ENCODE peak calls at places on chromosomes 2 and 18, in ten cellular contexts. One of them, this sample, is unnamed. For H3K4me1, the result is how much of the 10 kb centered on the place peaks cover.

GRCh38 chr2:57673983-57674382 is 372.6 kb upstream of the VRK2 start:
- DNase-seq in ovary: no peak
- DNase-seq in uterus: no peak
- DNase-seq in lung: no peak
- DNase-seq in OCI-LY7: no peak
- DNase-seq in right lobe of liver: no peak
- DNase-seq in left ventricle myocardium inferior: no peak
- DNase-seq in endothelial cell of umbilical vein: no peak
- DNase-seq in heart right ventricle: no peak
- DNase-seq in PC-9: no peak
- DNase-seq in this sample: no peak

GRCh38 chr2:189304360-189304759 is 124.8 kb upstream of the COL5A2 start:
- DNase-seq in ovary: no peak
- DNase-seq in uterus: no peak
- DNase-seq in lung: no peak
- DNase-seq in OCI-LY7: peak
- DNase-seq in right lobe of liver: no peak
- DNase-seq in left ventricle myocardium inferior: no peak
- DNase-seq in endothelial cell of umbilical vein: no peak
- DNase-seq in heart right ventricle: no peak
- DNase-seq in PC-9: no peak
- DNase-seq in this sample: no peak

GRCh38 chr2:32418777-32419176 is 62.0 kb downstream of the BIRC6 start:
- DNase-seq in ovary: no peak
- DNase-seq in uterus: no peak
- DNase-seq in lung: no peak
- DNase-seq in OCI-LY7: no peak
- DNase-seq in right lobe of liver: no peak
- DNase-seq in left ventricle myocardium inferior: no peak
- DNase-seq in endothelial cell of umbilical vein: peak
- DNase-seq in heart right ventricle: no peak
- DNase-seq in PC-9: peak
- DNase-seq in this sample: no peak

GRCh38 chr18:55934801-55935200 is 346.8 kb upstream of the TCF4 start:
- DNase-seq in ovary: no peak
- DNase-seq in uterus: no peak
- DNase-seq in lung: no peak
- DNase-seq in OCI-LY7: no peak
- DNase-seq in right lobe of liver: no peak
- DNase-seq in left ventricle myocardium inferior: no peak
- DNase-seq in endothelial cell of umbilical vein: no peak
- DNase-seq in heart right ventricle: no peak
- DNase-seq in PC-9: no peak
- DNase-seq in this sample: no peak

GRCh38 chr18:77811510-77811909 is 561.9 kb downstream of the GALR1 start:
- DNase-seq in ovary: no peak
- DNase-seq in uterus: no peak
- DNase-seq in lung: no peak
- DNase-seq in OCI-LY7: no peak
- DNase-seq in right lobe of liver: peak
- DNase-seq in left ventricle myocardium inferior: no peak
- DNase-seq in endothelial cell of umbilical vein: no peak
- DNase-seq in heart right ventricle: no peak
- DNase-seq in PC-9: no peak
- DNase-seq in this sample: no peak

GRCh38 chr2:220036431-220036830 is 409.0 kb downstream of the SLC4A3 start:
- DNase-seq in ovary: no peak
- DNase-seq in uterus: no peak
- DNase-seq in lung: no peak
- DNase-seq in OCI-LY7: no peak
- DNase-seq in right lobe of liver: no peak
- DNase-seq in left ventricle myocardium inferior: no peak
- DNase-seq in endothelial cell of umbilical vein: no peak
- DNase-seq in heart right ventricle: no peak
- DNase-seq in PC-9: no peak
- DNase-seq in this sample: no peak

GRCh38 chr2:28691774-28692281 is 59.8 kb upstream of the PPP1CB start:
- DNase-seq in ovary: no peak
- DNase-seq in uterus: peak
- DNase-seq in lung: no peak
- DNase-seq in OCI-LY7: no peak
- DNase-seq in right lobe of liver: peak
- DNase-seq in left ventricle myocardium inferior: peak
- DNase-seq in endothelial cell of umbilical vein: peak
- DNase-seq in heart right ventricle: peak
- DNase-seq in PC-9: peak
- DNase-seq in this sample: peak

GRCh38 chr2:112920923-112921532 is 10.1 kb downstream of the IL37 start:
- DNase-seq in ovary: no peak
- DNase-seq in uterus: no peak
- DNase-seq in lung: no peak
- DNase-seq in OCI-LY7: no peak
- DNase-seq in right lobe of liver: no peak
- DNase-seq in left ventricle myocardium inferior: no peak
- DNase-seq in endothelial cell of umbilical vein: no peak
- DNase-seq in heart right ventricle: no peak
- DNase-seq in PC-9: peak
- DNase-seq in this sample: no peak

GRCh38 chr2:33340265-33340664 is 136.2 kb upstream of the RASGRP3 start:
- DNase-seq in ovary: peak
- DNase-seq in uterus: peak
- DNase-seq in lung: peak
- DNase-seq in OCI-LY7: no peak
- DNase-seq in right lobe of liver: peak
- DNase-seq in left ventricle myocardium inferior: peak
- DNase-seq in endothelial cell of umbilical vein: peak
- DNase-seq in heart right ventricle: peak
- DNase-seq in PC-9: no peak
- DNase-seq in this sample: peak

GRCh38 chr2:173583196-173583595 is 228.5 kb downstream of the CDCA7 start:
- DNase-seq in ovary: no peak
- DNase-seq in uterus: no peak
- DNase-seq in lung: no peak
- DNase-seq in OCI-LY7: no peak
- DNase-seq in right lobe of liver: peak
- DNase-seq in left ventricle myocardium inferior: no peak
- DNase-seq in endothelial cell of umbilical vein: no peak
- DNase-seq in heart right ventricle: no peak
- DNase-seq in PC-9: no peak
- DNase-seq in this sample: no peak

DNA sequence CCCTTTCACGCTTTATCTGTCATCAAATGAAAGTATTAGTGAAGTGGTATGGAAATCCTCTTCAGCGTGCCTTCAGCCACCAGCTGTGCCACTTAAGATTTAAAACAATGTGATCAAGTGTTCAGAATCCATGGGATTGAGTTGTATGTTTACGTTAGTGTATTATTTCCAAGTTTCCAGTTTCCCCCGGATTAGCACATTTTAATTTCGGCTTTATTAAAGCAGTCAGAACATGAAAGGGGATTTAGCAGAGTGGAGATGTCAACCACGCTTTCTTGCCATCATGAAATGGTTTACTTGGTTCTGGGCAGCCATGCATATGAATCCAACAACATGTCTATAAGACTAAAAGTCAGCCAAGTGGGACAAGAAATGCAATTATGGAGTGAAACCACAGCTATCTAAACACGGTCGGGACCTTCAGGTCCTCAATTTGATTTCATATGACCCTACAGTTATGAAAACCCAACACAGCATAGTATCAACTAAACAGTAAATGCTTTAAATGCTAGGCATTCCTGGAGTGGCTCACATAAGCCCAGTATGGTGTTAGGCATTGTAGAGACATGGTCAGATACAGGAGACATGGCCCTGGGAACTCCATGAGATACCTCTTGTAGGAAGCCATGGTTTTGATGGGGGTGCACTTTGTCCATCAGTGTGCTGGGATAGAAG is 224.9 kb upstream of the EPAS1 start:
- DNase-seq in ovary: no peak
- DNase-seq in uterus: no peak
- DNase-seq in lung: no peak
- DNase-seq in OCI-LY7: no peak
- DNase-seq in right lobe of liver: no peak
- DNase-seq in left ventricle myocardium inferior: no peak
- DNase-seq in endothelial cell of umbilical vein: no peak
- DNase-seq in heart right ventricle: no peak
- DNase-seq in PC-9: peak
- DNase-seq in this sample: no peak
- H3K4me1 ChIP-seq in ovary: under half
- H3K4me1 ChIP-seq in uterus: under half
- H3K4me1 ChIP-seq in lung: under half
- H3K4me1 ChIP-seq in OCI-LY7: under half
- H3K4me1 ChIP-seq in right lobe of liver: under half
- H3K4me1 ChIP-seq in left ventricle myocardium inferior: under half
- H3K4me1 ChIP-seq in endothelial cell of umbilical vein: half or more
- H3K4me1 ChIP-seq in heart right ventricle: under half
- H3K4me1 ChIP-seq in PC-9: half or more
- H3K4me1 ChIP-seq in this sample: under half

GRCh38 chr2:172439911-172440310 is 12.5 kb downstream of the ITGA6 start:
- DNase-seq in ovary: no peak
- DNase-seq in uterus: no peak
- DNase-seq in lung: no peak
- DNase-seq in OCI-LY7: no peak
- DNase-seq in right lobe of liver: no peak
- DNase-seq in left ventricle myocardium inferior: no peak
- DNase-seq in endothelial cell of umbilical vein: no peak
- DNase-seq in heart right ventricle: no peak
- DNase-seq in PC-9: no peak
- DNase-seq in this sample: no peak

GRCh38 chr2:172438741-172439508 is 11.5 kb downstream of the ITGA6 start:
- DNase-seq in ovary: no peak
- DNase-seq in uterus: no peak
- DNase-seq in lung: no peak
- DNase-seq in OCI-LY7: no peak
- DNase-seq in right lobe of liver: no peak
- DNase-seq in left ventricle myocardium inferior: no peak
- DNase-seq in endothelial cell of umbilical vein: peak
- DNase-seq in heart right ventricle: peak
- DNase-seq in PC-9: peak
- DNase-seq in this sample: no peak

GRCh38 chr2:172438064-172438421 is 10.7 kb downstream of the ITGA6 start:
- DNase-seq in ovary: no peak
- DNase-seq in uterus: no peak
- DNase-seq in lung: no peak
- DNase-seq in OCI-LY7: no peak
- DNase-seq in right lobe of liver: no peak
- DNase-seq in left ventricle myocardium inferior: no peak
- DNase-seq in endothelial cell of umbilical vein: no peak
- DNase-seq in heart right ventricle: no peak
- DNase-seq in PC-9: peak
- DNase-seq in this sample: no peak

GRCh38 chr2:172440795-172441194 is 13.4 kb downstream of the ITGA6 start:
- DNase-seq in ovary: no peak
- DNase-seq in uterus: no peak
- DNase-seq in lung: no peak
- DNase-seq in OCI-LY7: no peak
- DNase-seq in right lobe of liver: no peak
- DNase-seq in left ventricle myocardium inferior: no peak
- DNase-seq in endothelial cell of umbilical vein: peak
- DNase-seq in heart right ventricle: no peak
- DNase-seq in PC-9: peak
- DNase-seq in this sample: no peak

GRCh38 chr2:172439509-172439860 is 12.1 kb downstream of the ITGA6 start:
- DNase-seq in ovary: no peak
- DNase-seq in uterus: no peak
- DNase-seq in lung: no peak
- DNase-seq in OCI-LY7: no peak
- DNase-seq in right lobe of liver: no peak
- DNase-seq in left ventricle myocardium inferior: no peak
- DNase-seq in endothelial cell of umbilical vein: no peak
- DNase-seq in heart right ventricle: no peak
- DNase-seq in PC-9: no peak
- DNase-seq in this sample: no peak
- H3K27ac ChIP-seq in ovary: no peak
- H3K27ac ChIP-seq in uterus: no peak
- H3K27ac ChIP-seq in lung: peak
- H3K27ac ChIP-seq in OCI-LY7: no peak
- H3K27ac ChIP-seq in right lobe of liver: no peak
- H3K27ac ChIP-seq in left ventricle myocardium inferior: peak
- H3K27ac ChIP-seq in endothelial cell of umbilical vein: peak
- H3K27ac ChIP-seq in heart right ventricle: no peak
- H3K27ac ChIP-seq in PC-9: peak
- H3K27ac ChIP-seq in this sample: no peak

GRCh38 chr2:85768713-85769112 is 14.9 kb downstream of the ATOH8 start:
- DNase-seq in ovary: peak
- DNase-seq in uterus: peak
- DNase-seq in lung: no peak
- DNase-seq in OCI-LY7: no peak
- DNase-seq in right lobe of liver: no peak
- DNase-seq in left ventricle myocardium inferior: peak
- DNase-seq in endothelial cell of umbilical vein: peak
- DNase-seq in heart right ventricle: peak
- DNase-seq in PC-9: no peak
- DNase-seq in this sample: peak

GRCh38 chr2:85770369-85770768 is 16.6 kb downstream of the ATOH8 start:
- DNase-seq in ovary: no peak
- DNase-seq in uterus: no peak
- DNase-seq in lung: no peak
- DNase-seq in OCI-LY7: no peak
- DNase-seq in right lobe of liver: no peak
- DNase-seq in left ventricle myocardium inferior: no peak
- DNase-seq in endothelial cell of umbilical vein: no peak
- DNase-seq in heart right ventricle: no peak
- DNase-seq in PC-9: no peak
- DNase-seq in this sample: no peak

GRCh38 chr2:85767803-85768665 is 14.2 kb downstream of the ATOH8 start:
- DNase-seq in ovary: no peak
- DNase-seq in uterus: no peak
- DNase-seq in lung: no peak
- DNase-seq in OCI-LY7: no peak
- DNase-seq in right lobe of liver: no peak
- DNase-seq in left ventricle myocardium inferior: no peak
- DNase-seq in endothelial cell of umbilical vein: no peak
- DNase-seq in heart right ventricle: no peak
- DNase-seq in PC-9: no peak
- DNase-seq in this sample: no peak

GRCh38 chr2:85769987-85770362 is 16.2 kb downstream of the ATOH8 start:
- DNase-seq in ovary: no peak
- DNase-seq in uterus: no peak
- DNase-seq in lung: no peak
- DNase-seq in OCI-LY7: no peak
- DNase-seq in right lobe of liver: no peak
- DNase-seq in left ventricle myocardium inferior: no peak
- DNase-seq in endothelial cell of umbilical vein: no peak
- DNase-seq in heart right ventricle: no peak
- DNase-seq in PC-9: no peak
- DNase-seq in this sample: no peak

GRCh38 chr2:85769236-85769986 is 15.6 kb downstream of the ATOH8 start:
- DNase-seq in ovary: no peak
- DNase-seq in uterus: no peak
- DNase-seq in lung: no peak
- DNase-seq in OCI-LY7: peak
- DNase-seq in right lobe of liver: no peak
- DNase-seq in left ventricle myocardium inferior: no peak
- DNase-seq in endothelial cell of umbilical vein: no peak
- DNase-seq in heart right ventricle: no peak
- DNase-seq in PC-9: no peak
- DNase-seq in this sample: no peak
- TF ChIP-seq CTCF in ovary: no peak
- TF ChIP-seq CTCF in uterus: no peak
- TF ChIP-seq CTCF in lung: no peak
- TF ChIP-seq CTCF in OCI-LY7: peak
- TF ChIP-seq CTCF in right lobe of liver: no peak
- TF ChIP-seq CTCF in left ventricle myocardium inferior: peak
- TF ChIP-seq CTCF in endothelial cell of umbilical vein: peak
- TF ChIP-seq CTCF in heart right ventricle: no peak
- TF ChIP-seq CTCF in PC-9: peak
- TF ChIP-seq CTCF in this sample: no peak

GRCh38 chr2:54226224-54226623 is 29.8 kb downstream of the TSPYL6 start:
- DNase-seq in ovary: no peak
- DNase-seq in uterus: no peak
- DNase-seq in lung: no peak
- DNase-seq in OCI-LY7: no peak
- DNase-seq in right lobe of liver: no peak
- DNase-seq in left ventricle myocardium inferior: no peak
- DNase-seq in endothelial cell of umbilical vein: peak
- DNase-seq in heart right ventricle: no peak
- DNase-seq in PC-9: no peak
- DNase-seq in this sample: no peak
- H3K4me1 ChIP-seq in ovary: under half
- H3K4me1 ChIP-seq in uterus: under half
- H3K4me1 ChIP-seq in lung: under half
- H3K4me1 ChIP-seq in OCI-LY7: under half
- H3K4me1 ChIP-seq in right lobe of liver: under half
- H3K4me1 ChIP-seq in left ventricle myocardium inferior: under half
- H3K4me1 ChIP-seq in endothelial cell of umbilical vein: under half
- H3K4me1 ChIP-seq in heart right ventricle: under half
- H3K4me1 ChIP-seq in PC-9: under half
- H3K4me1 ChIP-seq in this sample: under half